ENCODE peak calls at places on chromosome 18, in ten cellular contexts. S is GDM1; J is HS-5; Z is fibroblast of lung; K is fibroblast of the aortic adventitia; F is activated CD8-positive, alpha-beta memory T cell treated with anti-CD3 and anti-CD28 coated beads, Interleukin-2, amount 10 ng/mL, durations not matched to agents 7 days and 5 days; E is Daoy; U is skeletal muscle cell; I is HAP-1; D is endothelial cell. O is an unnamed sample.

GRCh38 chr18:5626130-5626880 is 82.5 kb upstream of the EPB41L3 start:
- DNase-seq in Z (no peak), K (no peak), D (no peak), U (no peak), E (no peak), F (no peak), S (no peak), I (no peak), J (no peak), O (no peak)

GRCh38 chr18:58152216-58152615 is 108.2 kb downstream of the NEDD4L start:
- DNase-seq in E (no peak), D (no peak), J (no peak), Z (no peak), I (no peak), K (no peak), F (no peak), U (no peak), S (no peak), O (no peak)

GRCh38 chr18:52220062-52220591 is 119.9 kb upstream of the DCC start:
- DNase-seq in D (no peak), U (no peak), E (no peak), J (no peak), S (no peak), K (no peak), F (no peak), Z (no peak), I (no peak), O (no peak)

GRCh38 chr18:67926929-67927864 is 410.7 kb upstream of the DSEL start:
- DNase-seq in D (no peak), Z (peak), S (no peak), E (no peak), U (no peak), I (no peak), J (no peak), F (no peak), K (peak), O (peak)

GRCh38 chr18:13269599-13270011 is 51.0 kb downstream of the LDLRAD4 start:
- DNase-seq in E (peak), K (no peak), F (no peak), J (no peak), I (no peak), U (no peak), S (no peak), D (no peak), Z (no peak), O (peak)

GRCh38 chr18:58225101-58225500 is 181.1 kb downstream of the NEDD4L start:
- DNase-seq in E (no peak), U (no peak), F (no peak), J (no peak), D (no peak), I (no peak), Z (no peak), K (no peak), S (no peak), O (no peak)

GRCh38 chr18:67845035-67845434 is 328.5 kb upstream of the DSEL start:
- DNase-seq in U (no peak), E (no peak), I (no peak), K (peak), J (no peak), Z (peak), S (no peak), F (no peak), D (no peak), O (no peak)

GRCh38 chr18:37355772-37356171 is 209.8 kb downstream of the CELF4 start:
- DNase-seq in J (no peak), F (no peak), I (no peak), Z (no peak), U (no peak), D (no peak), E (no peak), K (no peak), S (no peak), O (no peak)

GRCh38 chr18:3213231-3214059 is 6.3 kb downstream of the MYOM1 start:
- DNase-seq in J (no peak), F (no peak), E (no peak), K (no peak), I (no peak), Z (no peak), D (no peak), S (peak), U (no peak), O (no peak)

GRCh38 chr18:51848702-51849101 is 491.3 kb upstream of the DCC start:
- DNase-seq in U (no peak), I (no peak), J (no peak), E (no peak), K (no peak), D (no peak), S (no peak), F (no peak), Z (no peak), O (no peak)

GRCh38 chr18:74895686-74896085 is 298.0 kb downstream of the ZNF407 start:
- DNase-seq in D (no peak), I (no peak), U (no peak), Z (peak), J (no peak), E (peak), S (no peak), K (peak), F (no peak), O (peak)

O was measured in astrocyte.